ENCODE peak calls at places on chromosomes 16 and 17, in four cellular contexts. L is anterior cingulate cortex; Z is stimulated activated CD4-positive, alpha-beta T cell treated with anti-CD3 and anti-CD28 coated beads, Interleukin-1b, Interleukin-23, amount 100 ng/mL, for 1 hour; C is cardiac fibroblast. W is an unnamed sample.

GRCh38 chr16:55508941-55509920 is at the start of gene LPCAT2:
- DNase-seq in Z (peak; percentile 19), L (peak; percentile 68), C (peak; percentile 90), W (peak; percentile 84)

GRCh38 chr17:47959825-47960655 is 2.4 kb upstream of the PRR15L start:
- DNase-seq in Z (no peak), C (no peak), L (no peak), W (peak; percentile 48)

GRCh38 chr16:55480228-55480655 is 1.2 kb downstream of the MMP2 start:
- DNase-seq in L (peak; percentile 19), C (peak; percentile 92), Z (no peak), W (no peak)

GRCh38 chr17:65177901-65178300 is 40.7 kb downstream of the RGS9 start:
- DNase-seq in Z (no peak), C (peak; percentile 78), L (no peak), W (no peak)

GRCh38 chr16:10744370-10745030 is 858 bp downstream of the NUBP1 start:
- DNase-seq in L (no peak), Z (no peak), C (no peak), W (no peak)

GRCh38 chr16:68770671-68771070 is 33.6 kb downstream of the CDH1 start:
- DNase-seq in C (no peak), Z (no peak), L (no peak), W (no peak)

GRCh38 chr16:79871906-79872305 is 271.4 kb upstream of the MAF start:
- DNase-seq in Z (no peak), L (no peak), C (no peak), W (no peak)

GRCh38 chr17:76243826-76244679 is 3.8 kb upstream of the RNF157 start:
- DNase-seq in C (no peak), Z (no peak), L (no peak), W (no peak)

GRCh38 chr17:8552582-8553320 is 77.8 kb downstream of the MYH10 start:
- DNase-seq in C (peak; percentile 77), L (no peak), Z (no peak), W (no peak)

GRCh38 chr17:21042434-21043295 is at the start of gene USP22:
- DNase-seq in C (no peak), L (peak; percentile 74), Z (peak; percentile 88), W (no peak)

GRCh38 chr16:72291531-72291981 is 119.6 kb upstream of the PMFBP1 start:
- DNase-seq in C (peak; percentile 96), Z (no peak), L (no peak), W (peak; percentile 16)

GRCh38 chr17:77619851-77620250 is 338.7 kb upstream of the TNRC6C start:
- DNase-seq in Z (no peak), L (no peak), C (peak; percentile 70), W (no peak)

GRCh38 chr17:14428640-14429029 is 127.8 kb downstream of the HS3ST3B1 start:
- DNase-seq in C (no peak), L (no peak), Z (no peak), W (no peak)

GRCh38 chr17:13962716-13963115 is 106.6 kb upstream of the COX10 start:
- DNase-seq in L (no peak), C (no peak), Z (no peak), W (no peak)

GRCh38 chr17:55420776-55421178 is 858 bp downstream of the MMD start:
- DNase-seq in C (no peak), Z (peak; percentile 4), L (no peak), W (no peak)

GRCh38 chr17:2487306-2487705 is 24.4 kb downstream of the METTL16 start:
- DNase-seq in Z (no peak), C (no peak), L (no peak), W (no peak)

GRCh38 chr17:43384476-43384862 is 14.3 kb upstream of the ARL4D start:
- DNase-seq in C (no peak), Z (no peak), L (no peak), W (no peak)

GRCh38 chr17:16942141-16943031 is 29.5 kb downstream of the TNFRSF13B start:
- DNase-seq in C (peak; percentile 23), Z (no peak), L (no peak), W (no peak)

GRCh38 chr17:66494023-66494803 is 191.8 kb downstream of the PRKCA start:
- DNase-seq in Z (no peak), L (no peak), C (peak; percentile 98), W (no peak)